ENCODE peak calls at places on chromosomes 2 and 18, in ten cellular contexts. One of them, this sample, is unnamed.

GRCh38 chr2:85393836-85394235 is 16.3 kb downstream of the CAPG start:
- DNase-seq in T-helper 1 cell: no peak
- DNase-seq in B cell: no peak
- DNase-seq in NCI-H1105 treated with DMSO at 0.1 percent for 48 hours: no peak
- DNase-seq in mesothelial cell of epicardium: no peak
- DNase-seq in NCI-H1930: no peak
- DNase-seq in stimulated activated CD4-positive, alpha-beta T cell treated with anti-CD3 and anti-CD28 coated beads, Interleukin-15, amount 100 ng/mL, for 1 hour: no peak
- DNase-seq in HEK293T: no peak
- DNase-seq in M059J: peak; percentile 66
- DNase-seq in WTC11: no peak
- DNase-seq in this sample: no peak

GRCh38 chr2:144519934-144520717 is at the start of gene ZEB2:
- DNase-seq in T-helper 1 cell: no peak
- DNase-seq in B cell: peak; percentile 71
- DNase-seq in NCI-H1105 treated with DMSO at 0.1 percent for 48 hours: no peak
- DNase-seq in mesothelial cell of epicardium: no peak
- DNase-seq in NCI-H1930: no peak
- DNase-seq in stimulated activated CD4-positive, alpha-beta T cell treated with anti-CD3 and anti-CD28 coated beads, Interleukin-15, amount 100 ng/mL, for 1 hour: no peak
- DNase-seq in HEK293T: peak; percentile 57
- DNase-seq in M059J: peak; percentile 85
- DNase-seq in WTC11: no peak
- DNase-seq in this sample: no peak

GRCh38 chr2:45812039-45812500 is 160.6 kb downstream of the PRKCE start:
- DNase-seq in T-helper 1 cell: no peak
- DNase-seq in B cell: no peak
- DNase-seq in NCI-H1105 treated with DMSO at 0.1 percent for 48 hours: no peak
- DNase-seq in mesothelial cell of epicardium: no peak
- DNase-seq in NCI-H1930: no peak
- DNase-seq in stimulated activated CD4-positive, alpha-beta T cell treated with anti-CD3 and anti-CD28 coated beads, Interleukin-15, amount 100 ng/mL, for 1 hour: no peak
- DNase-seq in HEK293T: no peak
- DNase-seq in M059J: peak; percentile 53
- DNase-seq in WTC11: no peak
- DNase-seq in this sample: no peak

GRCh38 chr2:200235533-200235932 is 71.0 kb upstream of the SPATS2L start:
- DNase-seq in T-helper 1 cell: no peak
- DNase-seq in B cell: no peak
- DNase-seq in NCI-H1105 treated with DMSO at 0.1 percent for 48 hours: no peak
- DNase-seq in mesothelial cell of epicardium: no peak
- DNase-seq in NCI-H1930: no peak
- DNase-seq in stimulated activated CD4-positive, alpha-beta T cell treated with anti-CD3 and anti-CD28 coated beads, Interleukin-15, amount 100 ng/mL, for 1 hour: no peak
- DNase-seq in HEK293T: no peak
- DNase-seq in M059J: no peak
- DNase-seq in WTC11: no peak
- DNase-seq in this sample: no peak

GRCh38 chr2:113078350-113078839 is 10.6 kb downstream of the IL1F10 start:
- DNase-seq in T-helper 1 cell: no peak
- DNase-seq in B cell: no peak
- DNase-seq in NCI-H1105 treated with DMSO at 0.1 percent for 48 hours: no peak
- DNase-seq in mesothelial cell of epicardium: no peak
- DNase-seq in NCI-H1930: no peak
- DNase-seq in stimulated activated CD4-positive, alpha-beta T cell treated with anti-CD3 and anti-CD28 coated beads, Interleukin-15, amount 100 ng/mL, for 1 hour: no peak
- DNase-seq in HEK293T: no peak
- DNase-seq in M059J: peak; percentile 65
- DNase-seq in WTC11: no peak
- DNase-seq in this sample: no peak

GRCh38 chr2:61793389-61793836 is 60.4 kb downstream of the FAM161A start:
- DNase-seq in T-helper 1 cell: peak; percentile 65
- DNase-seq in B cell: peak; percentile 79
- DNase-seq in NCI-H1105 treated with DMSO at 0.1 percent for 48 hours: no peak
- DNase-seq in mesothelial cell of epicardium: peak; percentile 19
- DNase-seq in NCI-H1930: no peak
- DNase-seq in stimulated activated CD4-positive, alpha-beta T cell treated with anti-CD3 and anti-CD28 coated beads, Interleukin-15, amount 100 ng/mL, for 1 hour: peak; percentile 40
- DNase-seq in HEK293T: peak; percentile 76
- DNase-seq in M059J: peak; percentile 40
- DNase-seq in WTC11: peak; percentile 89
- DNase-seq in this sample: peak; percentile 57

GRCh38 chr2:46229134-46230063 is 67.8 kb upstream of the EPAS1 start:
- DNase-seq in T-helper 1 cell: no peak
- DNase-seq in B cell: no peak
- DNase-seq in NCI-H1105 treated with DMSO at 0.1 percent for 48 hours: no peak
- DNase-seq in mesothelial cell of epicardium: no peak
- DNase-seq in NCI-H1930: no peak
- DNase-seq in stimulated activated CD4-positive, alpha-beta T cell treated with anti-CD3 and anti-CD28 coated beads, Interleukin-15, amount 100 ng/mL, for 1 hour: no peak
- DNase-seq in HEK293T: no peak
- DNase-seq in M059J: peak; percentile 50
- DNase-seq in WTC11: peak; percentile 36
- DNase-seq in this sample: peak; percentile 36

GRCh38 chr2:162582357-162582798 is 238.4 kb downstream of the GCA start:
- DNase-seq in T-helper 1 cell: no peak
- DNase-seq in B cell: no peak
- DNase-seq in NCI-H1105 treated with DMSO at 0.1 percent for 48 hours: peak; percentile 17
- DNase-seq in mesothelial cell of epicardium: no peak
- DNase-seq in NCI-H1930: peak; percentile 28
- DNase-seq in stimulated activated CD4-positive, alpha-beta T cell treated with anti-CD3 and anti-CD28 coated beads, Interleukin-15, amount 100 ng/mL, for 1 hour: no peak
- DNase-seq in HEK293T: no peak
- DNase-seq in M059J: peak; percentile 41
- DNase-seq in WTC11: no peak
- DNase-seq in this sample: no peak

GRCh38 chr18:45793295-45793965 is 32.0 kb upstream of the SIGLEC15 start:
- DNase-seq in T-helper 1 cell: no peak
- DNase-seq in B cell: no peak
- DNase-seq in NCI-H1105 treated with DMSO at 0.1 percent for 48 hours: no peak
- DNase-seq in mesothelial cell of epicardium: no peak
- DNase-seq in NCI-H1930: no peak
- DNase-seq in stimulated activated CD4-positive, alpha-beta T cell treated with anti-CD3 and anti-CD28 coated beads, Interleukin-15, amount 100 ng/mL, for 1 hour: no peak
- DNase-seq in HEK293T: no peak
- DNase-seq in M059J: peak; percentile 100
- DNase-seq in WTC11: no peak
- DNase-seq in this sample: no peak

GRCh38 chr2:147482111-147482510 is 362.7 kb upstream of the ACVR2A start:
- DNase-seq in T-helper 1 cell: no peak
- DNase-seq in B cell: no peak
- DNase-seq in NCI-H1105 treated with DMSO at 0.1 percent for 48 hours: no peak
- DNase-seq in mesothelial cell of epicardium: no peak
- DNase-seq in NCI-H1930: no peak
- DNase-seq in stimulated activated CD4-positive, alpha-beta T cell treated with anti-CD3 and anti-CD28 coated beads, Interleukin-15, amount 100 ng/mL, for 1 hour: no peak
- DNase-seq in HEK293T: no peak
- DNase-seq in M059J: no peak
- DNase-seq in WTC11: no peak
- DNase-seq in this sample: no peak

GRCh38 chr2:240460243-240460630 is 24.8 kb downstream of the GPC1 start:
- DNase-seq in T-helper 1 cell: no peak
- DNase-seq in B cell: no peak
- DNase-seq in NCI-H1105 treated with DMSO at 0.1 percent for 48 hours: no peak
- DNase-seq in mesothelial cell of epicardium: no peak
- DNase-seq in NCI-H1930: no peak
- DNase-seq in stimulated activated CD4-positive, alpha-beta T cell treated with anti-CD3 and anti-CD28 coated beads, Interleukin-15, amount 100 ng/mL, for 1 hour: no peak
- DNase-seq in HEK293T: no peak
- DNase-seq in M059J: no peak
- DNase-seq in WTC11: no peak
- DNase-seq in this sample: no peak

GRCh38 chr2:4962419-4962818 is 729.8 kb upstream of the SOX11 start:
- DNase-seq in T-helper 1 cell: no peak
- DNase-seq in B cell: no peak
- DNase-seq in NCI-H1105 treated with DMSO at 0.1 percent for 48 hours: no peak
- DNase-seq in mesothelial cell of epicardium: no peak
- DNase-seq in NCI-H1930: no peak
- DNase-seq in stimulated activated CD4-positive, alpha-beta T cell treated with anti-CD3 and anti-CD28 coated beads, Interleukin-15, amount 100 ng/mL, for 1 hour: no peak
- DNase-seq in HEK293T: no peak
- DNase-seq in M059J: no peak
- DNase-seq in WTC11: no peak
- DNase-seq in this sample: no peak